ENCODE peak calls at places on chromosome 14, in five cellular contexts. V is adrenal gland, L is stomach, H is IMR-90, N is body of pancreas. X is an unnamed sample.

GRCh38 chr14:106841701-106842100 is 1315.3 kb downstream of the TMEM121 start:
- DNase-seq in V (peak; percentile 74), L (no peak), H (no peak), N (no peak), X (no peak)

GRCh38 chr14:77098470-77099353 is 654 bp downstream of the CIPC start:
- DNase-seq in V (peak; percentile 66), L (peak; percentile 54), H (no peak), N (peak; percentile 66), X (peak; percentile 87)

GRCh38 chr14:31410048-31410654 is 10.2 kb downstream of the HEATR5A start:
- DNase-seq in V (no peak), L (no peak), H (no peak), N (no peak), X (no peak)

GRCh38 chr14:71852201-71852600 is 80.0 kb upstream of the RGS6 start:
- DNase-seq in V (no peak), L (no peak), H (no peak), N (no peak), X (no peak)

GRCh38 chr14:71687115-71687836 is 245.0 kb upstream of the RGS6 start:
- DNase-seq in V (no peak), L (no peak), H (peak; percentile 46), N (no peak), X (no peak)

GRCh38 chr14:68895304-68895703 is 83.8 kb downstream of the ACTN1 start:
- DNase-seq in V (no peak), L (no peak), H (no peak), N (no peak), X (no peak)

GRCh38 chr14:24390696-24391468 is 7.9 kb upstream of the NYNRIN start:
- DNase-seq in V (peak; percentile 4), L (no peak), H (no peak), N (no peak), X (no peak)

GRCh38 chr14:90717916-90718315 is 98.3 kb downstream of the TTC7B start:
- DNase-seq in V (no peak), L (no peak), H (peak; percentile 63), N (no peak), X (no peak)

GRCh38 chr14:102568115-102568614 is 24.3 kb upstream of the RCOR1 start:
- DNase-seq in V (no peak), L (peak; percentile 57), H (no peak), N (peak; percentile 68), X (no peak)

GRCh38 chr14:65302571-65303184 is 109.9 kb upstream of the FUT8 start:
- DNase-seq in V (no peak), L (peak; percentile 60), H (no peak), N (peak; percentile 82), X (no peak)

GRCh38 chr14:38116895-38117294 is 90.8 kb upstream of the SSTR1 start:
- DNase-seq in V (no peak), L (no peak), H (no peak), N (no peak), X (no peak)

GRCh38 chr14:64704743-64705405 is 650 bp downstream of the PLEKHG3 start:
- DNase-seq in V (peak; percentile 33), L (peak; percentile 57), H (peak; percentile 15), N (peak; percentile 75), X (peak; percentile 75)

GRCh38 chr14:101220921-101221510 is 317.5 kb upstream of the RTL1 start:
- DNase-seq in V (no peak), L (no peak), H (no peak), N (no peak), X (peak; percentile 30)

GRCh38 chr14:93752980-93753561 is 35.2 kb downstream of the PRIMA1 start:
- DNase-seq in V (no peak), L (no peak), H (no peak), N (no peak), X (no peak)

GRCh38 chr14:63852271-63852816 is 460 bp upstream of the SYNE2 start:
- DNase-seq in V (no peak), L (no peak), H (peak; percentile 20), N (peak; percentile 31), X (no peak)

GRCh38 chr14:55599250-55599879 is 19.4 kb downstream of the KTN1 start:
- DNase-seq in V (peak; percentile 30), L (peak; percentile 54), H (no peak), N (peak; percentile 73), X (peak; percentile 59)

GRCh38 chr14:102125546-102125945 is 14.2 kb upstream of the WDR20 start:
- DNase-seq in V (no peak), L (no peak), H (no peak), N (no peak), X (no peak)

GRCh38 chr14:67241416-67242362 is at the start of gene PALS1:
- DNase-seq in V (peak; percentile 65), L (no peak), H (peak; percentile 88), N (peak; percentile 66), X (no peak)

GRCh38 chr14:97850886-97851285 is 1053.7 kb downstream of the VRK1 start:
- DNase-seq in V (no peak), L (no peak), H (no peak), N (no peak), X (no peak)

GRCh38 chr14:51929156-51929555 is 60.2 kb upstream of the RTRAF start:
- DNase-seq in V (no peak), L (no peak), H (peak; percentile 76), N (no peak), X (no peak)

GRCh38 chr14:91374287-91374880 is 43.2 kb downstream of the CCDC88C start:
- DNase-seq in V (no peak), L (no peak), H (no peak), N (no peak), X (no peak)

GRCh38 chr14:52043690-52044089 is 25.2 kb downstream of the NID2 start:
- DNase-seq in V (no peak), L (peak; percentile 36), H (peak; percentile 23), N (peak; percentile 56), X (no peak)

GRCh38 chr14:67313153-67313552 is 46.5 kb downstream of the ATP6V1D start:
- DNase-seq in V (no peak), L (no peak), H (no peak), N (no peak), X (no peak)

GRCh38 chr14:97848351-97848980 is 1051.3 kb downstream of the VRK1 start:
- DNase-seq in V (no peak), L (no peak), H (no peak), N (no peak), X (no peak)

GRCh38 chr14:39102265-39102968 is 618 bp downstream of the SEC23A start:
- DNase-seq in V (no peak), L (peak; percentile 38), H (peak; percentile 44), N (peak; percentile 36), X (no peak)

GRCh38 chr14:86540636-86541247 is 1010.8 kb downstream of the FLRT2 start:
- DNase-seq in V (no peak), L (no peak), H (no peak), N (no peak), X (no peak)

GRCh38 chr14:92960706-92961566 is 38.0 kb downstream of the CHGA start:
- DNase-seq in V (no peak), L (no peak), H (peak; percentile 55), N (no peak), X (no peak)

GRCh38 chr14:101948666-101949205 is 15.6 kb upstream of the DYNC1H1 start:
- DNase-seq in V (peak; percentile 56), L (no peak), H (no peak), N (peak; percentile 31), X (no peak)

GRCh38 chr14:35553808-35554207 is 19.8 kb downstream of the INSM2 start:
- DNase-seq in V (no peak), L (no peak), H (peak; percentile 73), N (no peak), X (no peak)

GRCh38 chr14:65128096-65128495 is 25.8 kb upstream of the MAX start:
- DNase-seq in V (no peak), L (no peak), H (peak; percentile 13), N (no peak), X (no peak)

GRCh38 chr14:21056520-21057163 is 980 bp upstream of the RNASE8 start:
- DNase-seq in V (no peak), L (no peak), H (no peak), N (no peak), X (peak; percentile 46)

GRCh38 chr14:22474730-22475351 is 114.2 kb downstream of the DAD1 start:
- DNase-seq in V (no peak), L (no peak), H (peak; percentile 2), N (no peak), X (no peak)

GRCh38 chr14:90585106-90585505 is 188.3 kb downstream of the CALM1 start:
- DNase-seq in V (no peak), L (no peak), H (no peak), N (no peak), X (no peak)

GRCh38 chr14:59018978-59019377 is 169.5 kb upstream of the DAAM1 start:
- DNase-seq in V (no peak), L (no peak), H (peak; percentile 4), N (no peak), X (no peak)
- TF ChIP-seq CTCF in V (no peak), L (no peak), H (peak; percentile 34), N (no peak), X (no peak)

DNA sequence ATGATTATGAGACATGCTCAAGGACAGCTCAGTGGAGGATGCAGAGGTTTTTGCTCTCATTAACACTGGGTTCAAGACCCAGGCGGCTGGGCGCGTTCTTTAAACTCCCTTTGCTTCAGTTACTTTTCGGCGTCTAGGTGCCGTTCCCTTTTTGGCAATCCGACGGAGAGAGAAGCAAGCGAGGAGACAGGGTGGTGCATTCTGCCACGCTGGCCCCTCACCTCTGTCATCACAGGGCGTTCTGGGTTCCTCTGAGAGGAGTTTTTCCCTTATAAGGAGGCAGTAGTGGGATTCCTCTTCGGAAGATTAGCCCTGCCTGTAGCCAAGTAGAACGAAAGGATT is 9.0 kb upstream of the NEMF start:
- DNase-seq in V (peak; percentile 76), L (peak; percentile 53), H (peak; percentile 87), N (peak; percentile 60), X (peak; percentile 54)
- TF ChIP-seq POLR2A in V (no peak), L (no peak), H (peak; percentile 72), N (no peak), X (peak; percentile 32)

GRCh38 chr14:54564799-54565235 is 2.1 kb upstream of the SAMD4A start:
- DNase-seq in V (peak; percentile 39), L (no peak), H (peak; percentile 87), N (no peak), X (no peak)
- TF ChIP-seq CTCF in V (no peak), L (no peak), H (no peak), N (no peak), X (no peak)

GRCh38 chr14:103733651-103734050 is 18.0 kb downstream of the ZFYVE21 start:
- DNase-seq in V (no peak), L (no peak), H (no peak), N (no peak), X (no peak)

GRCh38 chr14:103731481-103731880 is 15.9 kb downstream of the ZFYVE21 start:
- DNase-seq in V (no peak), L (no peak), H (no peak), N (no peak), X (no peak)

GRCh38 chr14:103732868-103733626 is 17.4 kb downstream of the ZFYVE21 start:
- DNase-seq in V (no peak), L (no peak), H (no peak), N (no peak), X (no peak)

GRCh38 chr14:103730490-103731035 is 15.0 kb downstream of the ZFYVE21 start:
- DNase-seq in V (peak; percentile 94), L (peak; percentile 74), H (no peak), N (peak; percentile 96), X (peak; percentile 86)

GRCh38 chr14:103731916-103732867 is 16.6 kb downstream of the ZFYVE21 start:
- DNase-seq in V (no peak), L (no peak), H (no peak), N (no peak), X (no peak)
- TF ChIP-seq POLR2A in V (no peak), L (no peak), H (no peak), N (no peak), X (no peak)